ENCODE peak calls at places on chromosomes 2 and 18, in eight cellular contexts. L is hypothalamus; N is HEK293T; M is LoVo; R is Right ventricle myocardium superior; S is transverse colon; X is NCI-H1092 treated with DMSO at 0.1 percent for 48 hours; W is activated CD8-positive, alpha-beta memory T cell treated with anti-CD3 and anti-CD28 coated beads for 48 hours. H is an unnamed sample.

GRCh38 chr18:644395-645004 is 13.0 kb upstream of the TYMS start:
- DNase-seq in L (no peak), N (no peak), M (no peak), R (no peak), S (no peak), X (no peak), W (no peak), H (peak)

GRCh38 chr18:30016179-30016578 is 1026.4 kb downstream of the DSC3 start:
- DNase-seq in L (no peak), N (no peak), M (no peak), R (no peak), S (no peak), X (no peak), W (no peak), H (no peak)

GRCh38 chr2:41414486-41415230 is 633.2 kb upstream of the PKDCC start:
- DNase-seq in L (no peak), N (peak), M (peak), R (peak), S (no peak), X (peak), W (no peak), H (no peak)

GRCh38 chr18:35117951-35118411 is 76.8 kb downstream of the MAPRE2 start:
- DNase-seq in L (no peak), N (no peak), M (no peak), R (no peak), S (no peak), X (no peak), W (no peak), H (no peak)

GRCh38 chr2:191152841-191153240 is 2.0 kb upstream of the STAT4 start:
- DNase-seq in L (no peak), N (no peak), M (no peak), R (no peak), S (no peak), X (no peak), W (no peak), H (no peak)

GRCh38 chr2:219415580-219416232 is 2.5 kb upstream of the DES start:
- DNase-seq in L (no peak), N (no peak), M (no peak), R (no peak), S (no peak), X (no peak), W (no peak), H (no peak)

GRCh38 chr18:44732604-44733003 is 51.9 kb downstream of the SETBP1 start:
- DNase-seq in L (no peak), N (no peak), M (no peak), R (no peak), S (no peak), X (peak), W (no peak), H (no peak)

GRCh38 chr18:53944721-53945120 is 279.7 kb downstream of the MBD2 start:
- DNase-seq in L (no peak), N (no peak), M (no peak), R (no peak), S (no peak), X (no peak), W (no peak), H (no peak)

GRCh38 chr2:23620841-23621341 is 235.9 kb downstream of the KLHL29 start:
- DNase-seq in L (no peak), N (no peak), M (no peak), R (no peak), S (peak), X (peak), W (no peak), H (no peak)

GRCh38 chr2:157523270-157524059 is 79.6 kb upstream of the CYTIP start:
- DNase-seq in L (no peak), N (no peak), M (no peak), R (no peak), S (no peak), X (no peak), W (no peak), H (no peak)

GRCh38 chr2:120804446-120804845 is 68.8 kb downstream of the GLI2 start:
- DNase-seq in L (no peak), N (no peak), M (no peak), R (no peak), S (no peak), X (no peak), W (no peak), H (no peak)

GRCh38 chr2:168311265-168311925 is 64.0 kb upstream of the STK39 start:
- DNase-seq in L (no peak), N (no peak), M (no peak), R (no peak), S (no peak), X (peak), W (no peak), H (no peak)

GRCh38 chr2:179900655-179901054 is 39.2 kb upstream of the ZNF385B start:
- DNase-seq in L (no peak), N (no peak), M (no peak), R (no peak), S (no peak), X (no peak), W (no peak), H (no peak)

GRCh38 chr2:46014911-46015654 is 282.1 kb upstream of the EPAS1 start:
- DNase-seq in L (no peak), N (no peak), M (no peak), R (no peak), S (no peak), X (no peak), W (no peak), H (no peak)

GRCh38 chr2:201502713-201503112 is 51.2 kb downstream of the STRADB start:
- DNase-seq in L (no peak), N (no peak), M (no peak), R (no peak), S (no peak), X (no peak), W (no peak), H (no peak)